ENCODE peak calls at places on chromosomes 6 and 20, in ten cellular contexts. H, X, C, Q, F, S, N, G, B and K are unnamed samples.

GRCh38 chr20:47389867-47390347 is 33.4 kb upstream of the ZMYND8 start:
- DNase-seq in H (no peak), X (no peak), C (no peak), Q (no peak), F (no peak), S (no peak), N (no peak), G (no peak), B (peak), K (no peak)

GRCh38 chr6:113221850-113222249 is 635.3 kb upstream of the MARCKS start:
- DNase-seq in H (no peak), X (no peak), C (no peak), Q (no peak), F (no peak), S (no peak), N (no peak), G (no peak), B (no peak), K (peak)

GRCh38 chr20:44526129-44526528 is 4.3 kb upstream of the SERINC3 start:
- DNase-seq in H (no peak), X (no peak), C (no peak), Q (no peak), F (no peak), S (no peak), N (no peak), G (no peak), B (peak), K (peak)

GRCh38 chr20:20492521-20493334 is 124.8 kb downstream of the INSM1 start:
- DNase-seq in H (no peak), X (no peak), C (no peak), Q (no peak), F (no peak), S (no peak), N (no peak), G (no peak), B (no peak), K (peak)

GRCh38 chr6:81396916-81397315 is 355.6 kb downstream of the TENT5A start:
- DNase-seq in H (no peak), X (no peak), C (no peak), Q (no peak), F (no peak), S (no peak), N (no peak), G (no peak), B (no peak), K (no peak)

GRCh38 chr6:89993411-89993810 is 99.1 kb downstream of the GJA10 start:
- DNase-seq in H (no peak), X (no peak), C (no peak), Q (no peak), F (no peak), S (no peak), N (no peak), G (no peak), B (no peak), K (no peak)

GRCh38 chr6:20241102-20241501 is 28.8 kb upstream of the MBOAT1 start:
- DNase-seq in H (no peak), X (no peak), C (no peak), Q (no peak), F (no peak), S (no peak), N (no peak), G (no peak), B (no peak), K (no peak)

GRCh38 chr6:87808005-87808757 is 106.1 kb upstream of the AKIRIN2 start:
- DNase-seq in H (no peak), X (no peak), C (no peak), Q (no peak), F (no peak), S (no peak), N (no peak), G (no peak), B (no peak), K (no peak)